ENCODE peak calls at places on chromosomes 1 and 21, in six cellular contexts. One of them, this sample, is unnamed.
A peak's percentile ranks its signal among the peaks of the same experiment; 100 is the strongest.

GRCh38 chr1:175620380-175620779 is 123.0 kb downstream of the TNR start:
- DNase-seq in epithelial cell of esophagus: no peak
- DNase-seq in lower leg skin: no peak
- DNase-seq in neural crest cell: no peak
- DNase-seq in fibroblast of mammary gland: no peak
- DNase-seq in cardiac muscle cell: no peak
- DNase-seq in this sample: no peak

GRCh38 chr21:46066843-46067331 is 31.0 kb upstream of the COL6A2 start:
- DNase-seq in lower leg skin: no peak
- DNase-seq in neural crest cell: no peak
- DNase-seq in cardiac muscle cell: peak; percentile 33
- DNase-seq in epithelial cell of esophagus: no peak
- DNase-seq in fibroblast of mammary gland: peak; percentile 61
- DNase-seq in this sample: no peak

GRCh38 chr1:225021037-225021436 is 91.6 kb downstream of the DNAH14 start:
- DNase-seq in fibroblast of mammary gland: no peak
- DNase-seq in lower leg skin: no peak
- DNase-seq in cardiac muscle cell: no peak
- DNase-seq in neural crest cell: no peak
- DNase-seq in epithelial cell of esophagus: no peak
- DNase-seq in this sample: no peak

GRCh38 chr1:67791261-67791660 is 42.0 kb downstream of the GNG12 start:
- DNase-seq in fibroblast of mammary gland: peak; percentile 79
- DNase-seq in epithelial cell of esophagus: peak; percentile 47
- DNase-seq in lower leg skin: no peak
- DNase-seq in cardiac muscle cell: no peak
- DNase-seq in neural crest cell: no peak
- DNase-seq in this sample: no peak

GRCh38 chr1:216500273-216500967 is 77.2 kb upstream of the USH2A start:
- DNase-seq in neural crest cell: no peak
- DNase-seq in cardiac muscle cell: no peak
- DNase-seq in epithelial cell of esophagus: no peak
- DNase-seq in fibroblast of mammary gland: no peak
- DNase-seq in lower leg skin: no peak
- DNase-seq in this sample: no peak

GRCh38 chr1:201072149-201072548 is 40.1 kb downstream of the CACNA1S start:
- DNase-seq in lower leg skin: no peak
- DNase-seq in cardiac muscle cell: no peak
- DNase-seq in epithelial cell of esophagus: peak; percentile 75
- DNase-seq in fibroblast of mammary gland: no peak
- DNase-seq in neural crest cell: no peak
- DNase-seq in this sample: no peak

GRCh38 chr1:45172015-45172414 is 34.4 kb downstream of the ZSWIM5 start:
- DNase-seq in cardiac muscle cell: no peak
- DNase-seq in lower leg skin: no peak
- DNase-seq in epithelial cell of esophagus: peak; percentile 83
- DNase-seq in fibroblast of mammary gland: peak; percentile 44
- DNase-seq in neural crest cell: no peak
- DNase-seq in this sample: no peak

GRCh38 chr21:16587671-16588379 is 858.0 kb downstream of the USP25 start:
- DNase-seq in cardiac muscle cell: no peak
- DNase-seq in epithelial cell of esophagus: peak; percentile 84
- DNase-seq in neural crest cell: no peak
- DNase-seq in lower leg skin: peak; percentile 47
- DNase-seq in fibroblast of mammary gland: peak; percentile 89
- DNase-seq in this sample: peak; percentile 16

GRCh38 chr1:19010503-19010902 is 54.0 kb upstream of the IFFO2 start:
- DNase-seq in cardiac muscle cell: no peak
- DNase-seq in neural crest cell: no peak
- DNase-seq in lower leg skin: no peak
- DNase-seq in fibroblast of mammary gland: no peak
- DNase-seq in epithelial cell of esophagus: no peak
- DNase-seq in this sample: no peak

GRCh38 chr1:153951801-153952200 is 5.3 kb upstream of the DENND4B start:
- DNase-seq in lower leg skin: no peak
- DNase-seq in fibroblast of mammary gland: no peak
- DNase-seq in epithelial cell of esophagus: peak; percentile 60
- DNase-seq in neural crest cell: no peak
- DNase-seq in cardiac muscle cell: no peak
- DNase-seq in this sample: no peak

GRCh38 chr21:20083336-20083735 is 914.9 kb upstream of the NCAM2 start:
- DNase-seq in lower leg skin: no peak
- DNase-seq in fibroblast of mammary gland: no peak
- DNase-seq in neural crest cell: no peak
- DNase-seq in cardiac muscle cell: no peak
- DNase-seq in epithelial cell of esophagus: no peak
- DNase-seq in this sample: no peak

GRCh38 chr21:28633803-28634572 is 358.7 kb downstream of the LTN1 start:
- DNase-seq in lower leg skin: peak; percentile 30
- DNase-seq in cardiac muscle cell: no peak
- DNase-seq in fibroblast of mammary gland: peak; percentile 97
- DNase-seq in neural crest cell: no peak
- DNase-seq in epithelial cell of esophagus: peak; percentile 96
- DNase-seq in this sample: no peak

GRCh38 chr1:36705629-36706028 is 222.9 kb upstream of the CSF3R start:
- DNase-seq in lower leg skin: no peak
- DNase-seq in fibroblast of mammary gland: no peak
- DNase-seq in epithelial cell of esophagus: no peak
- DNase-seq in cardiac muscle cell: no peak
- DNase-seq in neural crest cell: no peak
- DNase-seq in this sample: no peak

GRCh38 chr1:119080586-119080985 is 59.9 kb downstream of the WARS2 start:
- DNase-seq in lower leg skin: no peak
- DNase-seq in epithelial cell of esophagus: peak; percentile 45
- DNase-seq in fibroblast of mammary gland: peak; percentile 96
- DNase-seq in neural crest cell: no peak
- DNase-seq in cardiac muscle cell: no peak
- DNase-seq in this sample: no peak

GRCh38 chr1:98119793-98120192 is 199.0 kb upstream of the DPYD start:
- DNase-seq in neural crest cell: peak; percentile 15
- DNase-seq in fibroblast of mammary gland: peak; percentile 17
- DNase-seq in epithelial cell of esophagus: peak; percentile 66
- DNase-seq in cardiac muscle cell: peak; percentile 69
- DNase-seq in lower leg skin: no peak
- DNase-seq in this sample: no peak

GRCh38 chr1:17363771-17364170 is 8.2 kb upstream of the PADI6 start:
- DNase-seq in epithelial cell of esophagus: no peak
- DNase-seq in fibroblast of mammary gland: no peak
- DNase-seq in lower leg skin: no peak
- DNase-seq in neural crest cell: no peak
- DNase-seq in cardiac muscle cell: no peak
- DNase-seq in this sample: no peak

GRCh38 chr1:38735651-38736161 is 123.9 kb downstream of the RRAGC start:
- DNase-seq in epithelial cell of esophagus: peak; percentile 62
- DNase-seq in cardiac muscle cell: no peak
- DNase-seq in fibroblast of mammary gland: peak; percentile 79
- DNase-seq in neural crest cell: no peak
- DNase-seq in lower leg skin: no peak
- DNase-seq in this sample: no peak

GRCh38 chr1:41199375-41199774 is 42.7 kb downstream of the SCMH1 start:
- DNase-seq in fibroblast of mammary gland: no peak
- DNase-seq in epithelial cell of esophagus: no peak
- DNase-seq in lower leg skin: no peak
- DNase-seq in neural crest cell: no peak
- DNase-seq in cardiac muscle cell: no peak
- DNase-seq in this sample: no peak

GRCh38 chr21:14947613-14948160 is 117.1 kb downstream of the NRIP1 start:
- DNase-seq in fibroblast of mammary gland: no peak
- DNase-seq in cardiac muscle cell: no peak
- DNase-seq in lower leg skin: no peak
- DNase-seq in epithelial cell of esophagus: no peak
- DNase-seq in neural crest cell: no peak
- DNase-seq in this sample: no peak

GRCh38 chr1:209391792-209392191 is 191.7 kb upstream of the CAMK1G start:
- DNase-seq in cardiac muscle cell: no peak
- DNase-seq in fibroblast of mammary gland: no peak
- DNase-seq in lower leg skin: no peak
- DNase-seq in epithelial cell of esophagus: no peak
- DNase-seq in neural crest cell: no peak
- DNase-seq in this sample: no peak

GRCh38 chr1:179016694-179017382 is 8.9 kb upstream of the FAM20B start:
- DNase-seq in neural crest cell: no peak
- DNase-seq in cardiac muscle cell: no peak
- DNase-seq in epithelial cell of esophagus: peak; percentile 91
- DNase-seq in fibroblast of mammary gland: peak; percentile 94
- DNase-seq in lower leg skin: peak; percentile 90
- DNase-seq in this sample: peak; percentile 74

GRCh38 chr1:185721553-185721952 is 12.6 kb upstream of the HMCN1 start:
- DNase-seq in fibroblast of mammary gland: no peak
- DNase-seq in epithelial cell of esophagus: no peak
- DNase-seq in lower leg skin: no peak
- DNase-seq in cardiac muscle cell: no peak
- DNase-seq in neural crest cell: no peak
- DNase-seq in this sample: no peak

GRCh38 chr1:172276120-172276818 is 144.2 kb upstream of the C1orf105 start:
- DNase-seq in epithelial cell of esophagus: no peak
- DNase-seq in cardiac muscle cell: no peak
- DNase-seq in fibroblast of mammary gland: no peak
- DNase-seq in neural crest cell: no peak
- DNase-seq in lower leg skin: no peak
- DNase-seq in this sample: no peak

GRCh38 chr1:15962176-15962575 is 13.7 kb downstream of the ZBTB17 start:
- DNase-seq in epithelial cell of esophagus: no peak
- DNase-seq in fibroblast of mammary gland: no peak
- DNase-seq in lower leg skin: no peak
- DNase-seq in neural crest cell: no peak
- DNase-seq in cardiac muscle cell: no peak
- DNase-seq in this sample: no peak

GRCh38 chr21:34545079-34545884 is 33.3 kb upstream of the KCNE1 start:
- DNase-seq in cardiac muscle cell: peak; percentile 49
- DNase-seq in neural crest cell: peak; percentile 41
- DNase-seq in epithelial cell of esophagus: peak; percentile 34
- DNase-seq in lower leg skin: no peak
- DNase-seq in fibroblast of mammary gland: peak; percentile 44
- DNase-seq in this sample: no peak

GRCh38 chr1:19453843-19454242 is 31.5 kb downstream of the CAPZB start:
- DNase-seq in epithelial cell of esophagus: no peak
- DNase-seq in neural crest cell: no peak
- DNase-seq in fibroblast of mammary gland: no peak
- DNase-seq in lower leg skin: no peak
- DNase-seq in cardiac muscle cell: no peak
- DNase-seq in this sample: no peak

GRCh38 chr21:42218836-42219605 is at the start of gene ABCG1:
- DNase-seq in epithelial cell of esophagus: peak; percentile 70
- DNase-seq in cardiac muscle cell: peak; percentile 76
- DNase-seq in neural crest cell: no peak
- DNase-seq in fibroblast of mammary gland: no peak
- DNase-seq in lower leg skin: no peak
- DNase-seq in this sample: no peak

GRCh38 chr1:209040351-209040750 is 543.2 kb upstream of the CAMK1G start:
- DNase-seq in fibroblast of mammary gland: peak; percentile 61
- DNase-seq in neural crest cell: no peak
- DNase-seq in epithelial cell of esophagus: peak; percentile 50
- DNase-seq in lower leg skin: no peak
- DNase-seq in cardiac muscle cell: no peak
- DNase-seq in this sample: no peak

GRCh38 chr1:159211331-159212136 is 6.9 kb downstream of the ACKR1 start:
- DNase-seq in neural crest cell: peak; percentile 61
- DNase-seq in cardiac muscle cell: peak; percentile 67
- DNase-seq in epithelial cell of esophagus: peak; percentile 45
- DNase-seq in lower leg skin: no peak
- DNase-seq in fibroblast of mammary gland: peak; percentile 63
- DNase-seq in this sample: no peak

GRCh38 chr1:156456625-156457465 is 43.7 kb downstream of the MEF2D start:
- DNase-seq in fibroblast of mammary gland: peak; percentile 98
- DNase-seq in neural crest cell: peak; percentile 93
- DNase-seq in cardiac muscle cell: peak; percentile 98
- DNase-seq in lower leg skin: peak; percentile 99
- DNase-seq in epithelial cell of esophagus: peak; percentile 98
- DNase-seq in this sample: peak; percentile 99

GRCh38 chr1:165312591-165312990 is 43.9 kb downstream of the LMX1A start:
- DNase-seq in neural crest cell: no peak
- DNase-seq in epithelial cell of esophagus: no peak
- DNase-seq in cardiac muscle cell: no peak
- DNase-seq in lower leg skin: no peak
- DNase-seq in fibroblast of mammary gland: no peak
- DNase-seq in this sample: no peak
- TF ChIP-seq CTCF in neural crest cell: no peak
- TF ChIP-seq CTCF in epithelial cell of esophagus: no peak
- TF ChIP-seq CTCF in cardiac muscle cell: no peak
- TF ChIP-seq CTCF in lower leg skin: no peak
- TF ChIP-seq CTCF in fibroblast of mammary gland: no peak
- TF ChIP-seq CTCF in this sample: no peak

GRCh38 chr1:112744019-112744578 is 29.0 kb upstream of the PPM1J start:
- DNase-seq in neural crest cell: no peak
- DNase-seq in fibroblast of mammary gland: peak; percentile 56
- DNase-seq in lower leg skin: no peak
- DNase-seq in cardiac muscle cell: peak; percentile 42
- DNase-seq in epithelial cell of esophagus: peak; percentile 67
- DNase-seq in this sample: no peak
- TF ChIP-seq CTCF in neural crest cell: no peak
- TF ChIP-seq CTCF in fibroblast of mammary gland: peak; percentile 49
- TF ChIP-seq CTCF in lower leg skin: no peak
- TF ChIP-seq CTCF in cardiac muscle cell: peak; percentile 62
- TF ChIP-seq CTCF in epithelial cell of esophagus: peak; percentile 55
- TF ChIP-seq CTCF in this sample: no peak

GRCh38 chr1:160942926-160943325 is 11.7 kb downstream of the ITLN2 start:
- DNase-seq in neural crest cell: no peak
- DNase-seq in epithelial cell of esophagus: peak; percentile 38
- DNase-seq in lower leg skin: no peak
- DNase-seq in fibroblast of mammary gland: no peak
- DNase-seq in cardiac muscle cell: no peak
- DNase-seq in this sample: no peak
- TF ChIP-seq CTCF in neural crest cell: no peak
- TF ChIP-seq CTCF in epithelial cell of esophagus: peak; percentile 65
- TF ChIP-seq CTCF in lower leg skin: no peak
- TF ChIP-seq CTCF in fibroblast of mammary gland: no peak
- TF ChIP-seq CTCF in cardiac muscle cell: peak; percentile 21
- TF ChIP-seq CTCF in this sample: no peak

DNA sequence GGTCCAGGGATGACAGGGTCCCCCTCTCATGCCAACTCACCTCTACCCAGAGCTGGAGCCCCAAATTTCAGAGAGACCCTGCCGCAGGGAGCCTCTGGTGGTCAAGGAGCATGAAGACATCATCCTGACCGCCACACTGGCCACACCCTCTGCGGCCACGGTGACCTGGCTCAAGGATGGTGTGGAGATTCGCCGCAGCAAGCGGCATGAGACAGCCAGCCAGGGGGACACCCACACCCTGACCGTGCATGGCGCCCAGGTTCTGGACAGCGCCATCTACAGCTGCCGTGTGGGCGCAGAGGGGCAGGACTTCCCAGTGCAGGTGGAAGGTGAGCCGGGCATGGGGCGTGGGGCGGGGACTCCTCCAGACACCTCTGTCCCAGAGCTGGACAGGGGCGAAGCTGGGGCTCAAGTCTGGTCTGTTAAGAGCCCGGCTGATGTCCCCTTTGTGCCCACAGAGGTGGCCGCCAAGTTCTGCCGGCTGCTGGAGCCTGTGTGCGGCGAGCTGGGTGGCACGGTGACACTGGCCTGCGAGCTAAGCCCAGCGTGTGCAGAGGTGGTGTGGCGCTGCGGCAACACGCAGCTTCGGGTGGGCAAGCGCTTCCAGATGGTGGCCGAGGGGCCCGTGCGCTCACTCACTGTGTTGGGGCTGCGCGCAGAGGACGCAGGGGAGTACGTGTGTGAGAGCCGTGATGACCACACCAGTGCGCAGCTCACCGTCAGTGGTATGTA is 66.0 kb downstream of the OBSCN start:
- DNase-seq in fibroblast of mammary gland: no peak
- DNase-seq in neural crest cell: no peak
- DNase-seq in epithelial cell of esophagus: no peak
- DNase-seq in cardiac muscle cell: no peak
- DNase-seq in lower leg skin: no peak
- DNase-seq in this sample: no peak
- TF ChIP-seq CTCF in fibroblast of mammary gland: no peak
- TF ChIP-seq CTCF in neural crest cell: no peak
- TF ChIP-seq CTCF in epithelial cell of esophagus: no peak
- TF ChIP-seq CTCF in cardiac muscle cell: no peak
- TF ChIP-seq CTCF in lower leg skin: no peak
- TF ChIP-seq CTCF in this sample: no peak

This sample was measured in gastrocnemius medialis.